ENCODE peak calls at places on chromosomes 7 and 10, in seven cellular contexts. K is GM23338, C is A172, E is aorta, N is nephron progenitor cell, T is right lobe of liver, X is NCI-H2029. O is an unnamed sample.

GRCh38 chr10:44950326-44951225 is 9.0 kb upstream of the RASSF4 start:
- DNase-seq in K (no peak), C (no peak), E (no peak), N (no peak), T (no peak), X (no peak), O (no peak)

GRCh38 chr7:98249106-98249505 is 2.9 kb downstream of the TECPR1 start:
- DNase-seq in K (no peak), C (peak), E (no peak), N (no peak), T (no peak), X (no peak), O (no peak)

GRCh38 chr7:132077986-132078385 is 498.3 kb downstream of the PLXNA4 start:
- DNase-seq in K (no peak), C (no peak), E (no peak), N (no peak), T (no peak), X (no peak), O (no peak)

GRCh38 chr10:89342219-89342966 is 14.6 kb downstream of the IFIT3 start:
- DNase-seq in K (no peak), C (peak), E (peak), N (no peak), T (no peak), X (no peak), O (no peak)

GRCh38 chr7:132934017-132934416 is 147.9 kb downstream of the CHCHD3 start:
- DNase-seq in K (no peak), C (no peak), E (no peak), N (no peak), T (no peak), X (no peak), O (no peak)

GRCh38 chr7:2870471-2870941 is 26.4 kb upstream of the GNA12 start:
- DNase-seq in K (peak), C (peak), E (peak), N (peak), T (peak), X (peak), O (no peak)

GRCh38 chr10:74199315-74199714 is 48.3 kb downstream of the ADK start:
- DNase-seq in K (no peak), C (no peak), E (no peak), N (no peak), T (no peak), X (no peak), O (no peak)

GRCh38 chr7:877312-878232 is 1.2 kb downstream of the GET4 start:
- DNase-seq in K (peak), C (no peak), E (peak), N (peak), T (peak), X (peak), O (no peak)

GRCh38 chr7:121587454-121587853 is 191.3 kb upstream of the FAM3C start:
- DNase-seq in K (no peak), C (no peak), E (no peak), N (no peak), T (no peak), X (no peak), O (no peak)

GRCh38 chr7:128265906-128266300 is 24.8 kb downstream of the LEP start:
- DNase-seq in K (no peak), C (no peak), E (no peak), N (no peak), T (no peak), X (no peak), O (no peak)

GRCh38 chr7:64371116-64371515 is 57.4 kb downstream of the ZNF736 start:
- DNase-seq in K (no peak), C (no peak), E (no peak), N (no peak), T (no peak), X (no peak), O (no peak)

GRCh38 chr10:57692255-57692980 is 575.3 kb downstream of the IPMK start:
- DNase-seq in K (peak), C (peak), E (no peak), N (no peak), T (no peak), X (no peak), O (peak)

GRCh38 chr7:80707318-80707717 is 68.9 kb downstream of the CD36 start:
- DNase-seq in K (no peak), C (no peak), E (no peak), N (no peak), T (no peak), X (no peak), O (no peak)

GRCh38 chr7:18471476-18472160 is 23.9 kb upstream of the HDAC9 start:
- DNase-seq in K (no peak), C (no peak), E (no peak), N (no peak), T (no peak), X (no peak), O (no peak)

GRCh38 chr10:132536241-132536963 is 1.2 kb upstream of the INPP5A start:
- DNase-seq in K (peak), C (no peak), E (peak), N (no peak), T (peak), X (no peak), O (no peak)

GRCh38 chr10:9944690-9945089 is 1073.0 kb upstream of the CELF2 start:
- DNase-seq in K (no peak), C (no peak), E (no peak), N (no peak), T (no peak), X (no peak), O (no peak)

GRCh38 chr10:454860-455259 is 234.6 kb downstream of the DIP2C start:
- DNase-seq in K (no peak), C (peak), E (no peak), N (no peak), T (no peak), X (no peak), O (peak)

GRCh38 chr7:23462846-23463245 is 7.4 kb downstream of the IGF2BP3 start:
- DNase-seq in K (peak), C (peak), E (no peak), N (no peak), T (no peak), X (no peak), O (no peak)

GRCh38 chr10:71217266-71218045 is 5.1 kb downstream of the UNC5B start:
- DNase-seq in K (peak), C (peak), E (peak), N (peak), T (peak), X (no peak), O (no peak)

GRCh38 chr10:43128331-43128730 is 9.9 kb upstream of the CSGALNACT2 start:
- DNase-seq in K (no peak), C (no peak), E (no peak), N (no peak), T (peak), X (no peak), O (no peak)

GRCh38 chr10:80509403-80510161 is 28.1 kb upstream of the SH2D4B start:
- DNase-seq in K (no peak), C (peak), E (peak), N (no peak), T (no peak), X (no peak), O (no peak)

GRCh38 chr7:152512711-152513110 is 76.9 kb upstream of the KMT2C start:
- DNase-seq in K (no peak), C (peak), E (no peak), N (no peak), T (no peak), X (no peak), O (no peak)

GRCh38 chr7:120060283-120060682 is 212.7 kb upstream of the KCND2 start:
- DNase-seq in K (no peak), C (no peak), E (no peak), N (no peak), T (no peak), X (no peak), O (no peak)

GRCh38 chr7:87398441-87398840 is 53.0 kb downstream of the CROT start:
- DNase-seq in K (no peak), C (peak), E (no peak), N (no peak), T (no peak), X (no peak), O (peak)

GRCh38 chr7:148912758-148913541 is 28.9 kb upstream of the EZH2 start:
- DNase-seq in K (no peak), C (no peak), E (no peak), N (no peak), T (no peak), X (no peak), O (no peak)

GRCh38 chr10:122062831-122063674 is 74.1 kb downstream of the TACC2 start:
- DNase-seq in K (peak), C (peak), E (peak), N (peak), T (peak), X (peak), O (peak)

GRCh38 chr10:124601016-124601415 is 139.4 kb downstream of the LHPP start:
- DNase-seq in K (no peak), C (no peak), E (peak), N (no peak), T (no peak), X (no peak), O (no peak)

GRCh38 chr10:132393695-132394181 is 3.3 kb upstream of the PWWP2B start:
- DNase-seq in K (no peak), C (no peak), E (no peak), N (no peak), T (no peak), X (no peak), O (no peak)

GRCh38 chr7:87627634-87627994 is 584 bp upstream of the RUNDC3B start:
- DNase-seq in K (peak), C (no peak), E (peak), N (peak), T (peak), X (no peak), O (no peak)

GRCh38 chr7:1428941-1429444 is 30.3 kb downstream of the MICALL2 start:
- DNase-seq in K (no peak), C (no peak), E (no peak), N (no peak), T (no peak), X (no peak), O (no peak)

GRCh38 chr7:44293561-44294324 is 31.7 kb downstream of the CAMK2B start:
- DNase-seq in K (no peak), C (no peak), E (peak), N (peak), T (peak), X (no peak), O (no peak)

GRCh38 chr7:113790025-113790424 is 128.8 kb downstream of the PPP1R3A start:
- DNase-seq in K (no peak), C (no peak), E (no peak), N (no peak), T (no peak), X (no peak), O (no peak)

GRCh38 chr10:16519908-16520861 is 1.5 kb downstream of the C1QL3 start:
- DNase-seq in K (peak), C (no peak), E (no peak), N (peak), T (no peak), X (no peak), O (no peak)

GRCh38 chr7:1447551-1448244 is 11.6 kb downstream of the MICALL2 start:
- DNase-seq in K (no peak), C (peak), E (no peak), N (no peak), T (no peak), X (no peak), O (no peak)

GRCh38 chr10:31929986-31930675 is 1.5 kb upstream of the ARHGAP12 start:
- DNase-seq in K (no peak), C (peak), E (no peak), N (no peak), T (no peak), X (no peak), O (no peak)

GRCh38 chr7:138459300-138460175 is 521 bp upstream of the TRIM24 start:
- DNase-seq in K (peak), C (peak), E (no peak), N (peak), T (no peak), X (peak), O (peak)

GRCh38 chr10:121927361-121927840 is 430 bp downstream of the ATE1 start:
- DNase-seq in K (peak), C (peak), E (peak), N (no peak), T (peak), X (no peak), O (no peak)

GRCh38 chr7:107180378-107180777 is 11.6 kb downstream of the HBP1 start:
- DNase-seq in K (no peak), C (peak), E (no peak), N (no peak), T (no peak), X (no peak), O (no peak)

GRCh38 chr10:114749014-114749413 is 72.6 kb upstream of the FHIP2A start:
- DNase-seq in K (no peak), C (no peak), E (no peak), N (no peak), T (no peak), X (no peak), O (no peak)